ENCODE peak calls at places on chromosomes 4 and X, in four cellular contexts. One of them, this sample, is unnamed.

GRCh38 chrX:12567857-12568256 is 223.4 kb upstream of the PRPS2 start:
- DNase-seq in GM12878: no peak
- DNase-seq in A549: no peak
- DNase-seq in K562: peak; percentile 2
- DNase-seq in this sample: no peak

GRCh38 chr4:4457803-4458550 is 71.1 kb downstream of the NSG1 start:
- DNase-seq in GM12878: no peak
- DNase-seq in A549: no peak
- DNase-seq in K562: no peak
- DNase-seq in this sample: no peak

GRCh38 chr4:30821891-30822612 is 101.9 kb downstream of the PCDH7 start:
- DNase-seq in GM12878: no peak
- DNase-seq in A549: no peak
- DNase-seq in K562: no peak
- DNase-seq in this sample: no peak

GRCh38 chr4:26782168-26782829 is 78.3 kb upstream of the STIM2 start:
- DNase-seq in GM12878: no peak
- DNase-seq in A549: no peak
- DNase-seq in K562: peak; percentile 94
- DNase-seq in this sample: no peak

GRCh38 chr4:147822128-147822527 is 90.2 kb downstream of the ARHGAP10 start:
- DNase-seq in GM12878: no peak
- DNase-seq in A549: no peak
- DNase-seq in K562: no peak
- DNase-seq in this sample: peak; percentile 39

GRCh38 chr4:68905598-68906237 is 45.9 kb downstream of the UGT2A3 start:
- DNase-seq in GM12878: no peak
- DNase-seq in A549: no peak
- DNase-seq in K562: no peak
- DNase-seq in this sample: no peak

GRCh38 chr4:158873795-158874359 is 105.1 kb downstream of the FNIP2 start:
- DNase-seq in GM12878: no peak
- DNase-seq in A549: peak; percentile 17
- DNase-seq in K562: no peak
- DNase-seq in this sample: peak; percentile 5

GRCh38 chr4:108590776-108591175 is 29.6 kb upstream of the RPL34 start:
- DNase-seq in GM12878: no peak
- DNase-seq in A549: no peak
- DNase-seq in K562: no peak
- DNase-seq in this sample: no peak

GRCh38 chr4:103915224-103915869 is 195.6 kb upstream of the TACR3 start:
- DNase-seq in GM12878: peak; percentile 16
- DNase-seq in A549: no peak
- DNase-seq in K562: peak; percentile 9
- DNase-seq in this sample: peak; percentile 15

GRCh38 chr4:13548984-13549546 is 4.8 kb upstream of the NKX3-2 start:
- DNase-seq in GM12878: peak; percentile 72
- DNase-seq in A549: peak; percentile 78
- DNase-seq in K562: peak; percentile 88
- DNase-seq in this sample: peak; percentile 65

GRCh38 chr4:78057600-78058560 is 757 bp downstream of the FRAS1 start:
- DNase-seq in GM12878: no peak
- DNase-seq in A549: peak; percentile 10
- DNase-seq in K562: no peak
- DNase-seq in this sample: peak; percentile 54

GRCh38 chrX:80022363-80023031 is 7.9 kb downstream of the TBX22 start:
- DNase-seq in GM12878: no peak
- DNase-seq in A549: no peak
- DNase-seq in K562: no peak
- DNase-seq in this sample: no peak

GRCh38 chrX:114582698-114583395 is 1.0 kb upstream of the HTR2C start:
- DNase-seq in GM12878: no peak
- DNase-seq in A549: no peak
- DNase-seq in K562: no peak
- DNase-seq in this sample: no peak

DNA sequence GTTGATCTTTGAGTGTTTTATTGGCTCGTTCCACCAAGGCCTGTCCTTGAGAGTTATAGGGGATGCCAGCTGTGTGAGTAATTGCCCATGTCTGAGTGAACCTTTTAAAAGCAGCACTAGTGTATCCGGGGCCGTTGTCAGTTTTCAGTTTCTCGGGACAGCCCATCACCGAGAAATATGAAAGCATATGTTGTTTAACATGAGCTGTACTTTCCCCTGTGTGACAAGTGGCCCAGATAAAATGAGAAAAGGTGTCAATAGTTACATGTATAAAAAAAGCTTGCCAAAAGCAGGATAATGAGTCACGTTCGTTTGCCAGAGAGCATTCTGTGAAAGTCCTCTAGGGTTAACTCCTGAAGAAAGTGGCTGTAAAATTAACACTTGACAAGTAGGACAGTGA is 48.6 kb upstream of the RASSF6 start:
- DNase-seq in GM12878: no peak
- DNase-seq in A549: no peak
- DNase-seq in K562: no peak
- DNase-seq in this sample: no peak
- TF ChIP-seq CHD4 in GM12878: no peak
- TF ChIP-seq CHD4 in A549: no peak
- TF ChIP-seq CHD4 in K562: no peak
- TF ChIP-seq CHD4 in this sample: no peak

GRCh38 chrX:39896951-39897740 is 200.6 kb downstream of the BCOR start:
- DNase-seq in GM12878: no peak
- DNase-seq in A549: no peak
- DNase-seq in K562: no peak
- DNase-seq in this sample: peak; percentile 24

GRCh38 chrX:39894626-39895025 is 203.1 kb downstream of the BCOR start:
- DNase-seq in GM12878: no peak
- DNase-seq in A549: no peak
- DNase-seq in K562: no peak
- DNase-seq in this sample: no peak

GRCh38 chrX:39897741-39898097 is 200.0 kb downstream of the BCOR start:
- DNase-seq in GM12878: no peak
- DNase-seq in A549: no peak
- DNase-seq in K562: no peak
- DNase-seq in this sample: no peak

GRCh38 chrX:39893417-39894338 is 204.1 kb downstream of the BCOR start:
- DNase-seq in GM12878: no peak
- DNase-seq in A549: no peak
- DNase-seq in K562: no peak
- DNase-seq in this sample: no peak

GRCh38 chrX:39895228-39896110 is 202.3 kb downstream of the BCOR start:
- DNase-seq in GM12878: no peak
- DNase-seq in A549: no peak
- DNase-seq in K562: no peak
- DNase-seq in this sample: no peak
- TF ChIP-seq CHD4 in GM12878: no peak
- TF ChIP-seq CHD4 in A549: no peak
- TF ChIP-seq CHD4 in K562: no peak
- TF ChIP-seq CHD4 in this sample: no peak

DNA sequence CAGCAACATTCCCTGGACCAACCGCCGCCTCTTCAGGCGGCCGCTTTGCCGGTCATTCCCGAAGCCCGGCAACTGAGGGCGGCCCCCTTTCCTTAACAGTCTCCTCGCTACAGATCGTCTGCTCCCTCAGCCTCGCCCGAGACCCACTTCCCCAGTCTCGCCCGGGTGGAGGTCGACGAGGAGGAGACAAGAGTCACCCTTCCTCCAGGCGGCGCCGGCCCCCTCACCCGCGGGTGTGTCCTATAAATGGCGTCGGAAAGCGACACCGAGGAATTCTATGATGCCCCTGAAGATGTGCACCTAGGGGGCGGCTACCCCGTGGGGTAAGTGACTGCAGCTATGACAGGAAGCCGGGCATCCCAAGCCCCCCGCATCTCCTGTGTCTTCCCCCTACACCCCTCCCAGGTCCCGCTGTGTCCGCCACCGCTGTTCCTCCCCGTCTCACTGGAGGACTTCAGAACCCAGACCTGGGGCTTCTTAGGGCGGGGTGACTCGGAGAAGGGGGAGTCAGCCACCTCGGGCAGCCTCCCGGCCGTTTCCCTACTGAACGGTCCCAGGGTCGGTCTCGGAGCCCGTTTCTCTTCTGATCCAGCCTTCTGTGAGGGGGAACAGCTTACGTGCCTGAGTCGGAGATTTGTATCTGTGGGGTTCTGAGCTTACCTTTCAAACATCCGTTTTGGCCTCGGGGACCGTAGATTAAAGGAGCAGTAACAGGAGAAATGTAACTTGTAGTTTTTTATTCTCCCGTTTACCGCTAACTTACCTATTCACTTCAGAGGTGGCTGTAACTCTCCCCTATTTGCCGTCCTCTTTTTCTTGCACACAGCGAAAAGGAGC is 570 bp downstream of the WDR44 start:
- DNase-seq in GM12878: no peak
- DNase-seq in A549: peak; percentile 43
- DNase-seq in K562: peak; percentile 67
- DNase-seq in this sample: peak; percentile 7
- TF ChIP-seq CHD4 in GM12878: no peak
- TF ChIP-seq CHD4 in A549: no peak
- TF ChIP-seq CHD4 in K562: no peak
- TF ChIP-seq CHD4 in this sample: no peak

GRCh38 chrX:1075741-1076140 is 136.7 kb downstream of the CRLF2 start:
- DNase-seq in GM12878: no peak
- DNase-seq in A549: no peak
- DNase-seq in K562: no peak
- DNase-seq in this sample: no peak
- TF ChIP-seq CHD4 in GM12878: no peak
- TF ChIP-seq CHD4 in A549: no peak
- TF ChIP-seq CHD4 in K562: no peak
- TF ChIP-seq CHD4 in this sample: no peak

DNA sequence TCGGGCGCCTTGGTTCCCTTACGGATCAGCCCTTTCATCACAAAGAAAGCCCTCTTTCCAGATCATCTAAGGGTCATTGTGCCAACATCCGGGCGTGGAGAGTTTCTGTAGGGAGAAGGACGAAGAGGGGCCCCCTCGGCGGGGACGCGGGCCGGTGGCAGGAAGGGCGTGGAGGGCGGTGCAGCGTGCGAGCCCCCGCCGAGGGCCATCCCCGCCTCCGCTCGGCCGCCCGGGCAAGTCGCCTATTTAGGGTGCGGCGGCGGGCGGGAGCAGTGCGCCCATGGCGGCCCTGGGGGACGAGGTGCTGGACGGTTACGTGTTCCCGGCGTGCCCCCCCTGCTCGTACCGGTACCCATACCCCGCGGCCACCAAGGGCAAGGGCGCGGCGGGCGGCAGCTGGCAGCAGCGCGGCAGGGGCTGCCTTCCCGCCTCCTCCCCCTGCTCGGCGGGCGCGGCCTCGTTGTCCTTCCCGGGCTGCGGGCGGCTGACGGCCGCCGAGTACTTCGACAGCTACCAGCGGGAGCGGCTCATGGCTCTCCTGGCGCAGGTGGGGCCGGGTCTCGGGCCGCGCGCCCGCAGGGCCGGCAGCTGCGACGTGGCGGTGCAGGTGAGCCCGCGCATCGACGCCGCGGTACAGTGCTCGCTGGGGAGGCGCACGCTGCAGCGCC is at the start of gene ZAR1:
- DNase-seq in GM12878: no peak
- DNase-seq in A549: no peak
- DNase-seq in K562: no peak
- DNase-seq in this sample: no peak
- TF ChIP-seq CHD4 in GM12878: no peak
- TF ChIP-seq CHD4 in A549: no peak
- TF ChIP-seq CHD4 in K562: no peak
- TF ChIP-seq CHD4 in this sample: no peak

This sample was measured in HepG2.